ENCODE peak calls at places on chromosomes 2 and 18, in four cellular contexts. W is hepatocyte, Y is MM.1S, J is GM23248. K is an unnamed sample.

GRCh38 chr2:230674930-230675672 is 37.5 kb upstream of the CAB39 start:
- DNase-seq in J (no peak), W (no peak), Y (no peak), K (no peak)

GRCh38 chr2:148552675-148553331 is 91.7 kb upstream of the EPC2 start:
- DNase-seq in W (no peak), Y (peak), J (no peak), K (peak)

GRCh38 chr2:96538487-96539214 is 2.1 kb downstream of the ARID5A start:
- DNase-seq in Y (peak), W (peak), J (peak), K (no peak)

GRCh38 chr2:206488623-206489022 is 45.3 kb downstream of the ADAM23 start:
- DNase-seq in Y (no peak), W (no peak), J (no peak), K (no peak)

GRCh38 chr2:80517301-80517700 is 212.7 kb upstream of the LRRTM1 start:
- DNase-seq in W (no peak), Y (no peak), J (no peak), K (no peak)

GRCh38 chr18:75125359-75126331 is 83.3 kb downstream of the PTGR3 start:
- DNase-seq in Y (no peak), W (no peak), J (no peak), K (no peak)

GRCh38 chr2:46072146-46072820 is 224.9 kb upstream of the EPAS1 start:
- DNase-seq in Y (no peak), J (no peak), W (no peak), K (no peak)

GRCh38 chr2:170553748-170554147 is 161.4 kb upstream of the SP5 start:
- DNase-seq in J (no peak), Y (no peak), W (no peak), K (no peak)

GRCh38 chr2:240407090-240407489 is 28.4 kb upstream of the GPC1 start:
- DNase-seq in Y (no peak), W (no peak), J (no peak), K (no peak)

GRCh38 chr2:45267062-45267702 is 257.9 kb upstream of the SIX2 start:
- DNase-seq in W (peak), J (no peak), Y (no peak), K (no peak)

GRCh38 chr2:9752441-9753275 is 90.6 kb upstream of the TAF1B start:
- DNase-seq in J (peak), Y (no peak), W (no peak), K (no peak)

GRCh38 chr2:240820607-240821428 is 799 bp upstream of the KIF1A start:
- DNase-seq in Y (no peak), W (peak), J (no peak), K (no peak)

GRCh38 chr18:50709215-50709614 is 110.6 kb downstream of the MRO start:
- DNase-seq in W (no peak), Y (no peak), J (no peak), K (no peak)

GRCh38 chr18:26574958-26575864 is 26.9 kb upstream of the KCTD1 start:
- DNase-seq in J (peak), Y (peak), W (peak), K (no peak)

GRCh38 chr18:70931942-70932814 is 643.3 kb downstream of the SOCS6 start:
- DNase-seq in Y (peak), W (peak), J (peak), K (peak)

GRCh38 chr2:69202323-69202722 is 184.7 kb downstream of the GFPT1 start:
- DNase-seq in J (no peak), W (no peak), Y (no peak), K (no peak)

GRCh38 chr2:171703574-171704347 is 16.5 kb downstream of the DYNC1I2 start:
- DNase-seq in W (peak), J (peak), Y (peak), K (peak)

GRCh38 chr18:3015203-3015590 is 2.3 kb upstream of the LPIN2 start:
- DNase-seq in W (peak), Y (no peak), J (peak), K (no peak)

GRCh38 chr18:31577195-31577594 is 14.5 kb upstream of the TTR start:
- DNase-seq in J (no peak), W (no peak), Y (no peak), K (peak)

GRCh38 chr2:54438271-54438670 is 17.9 kb upstream of the SPTBN1 start:
- DNase-seq in Y (no peak), W (no peak), J (peak), K (no peak)

GRCh38 chr2:47904903-47905453 is 1.3 kb downstream of the FBXO11 start:
- DNase-seq in Y (peak), J (no peak), W (no peak), K (peak)

GRCh38 chr2:138245309-138245708 is 256.3 kb upstream of the SPOPL start:
- DNase-seq in J (peak), W (no peak), Y (no peak), K (no peak)

GRCh38 chr2:159559034-159559433 is 57.3 kb downstream of the BAZ2B start:
- DNase-seq in Y (no peak), J (no peak), W (no peak), K (no peak)

GRCh38 chr2:129812071-129812470 is 167.4 kb upstream of the RAB6C start:
- DNase-seq in Y (no peak), W (peak), J (no peak), K (peak)

GRCh38 chr18:69388222-69388621 is 12.5 kb upstream of the DOK6 start:
- DNase-seq in Y (no peak), W (no peak), J (no peak), K (no peak)

GRCh38 chr18:55856191-55856590 is 268.2 kb upstream of the TCF4 start:
- DNase-seq in J (peak), Y (no peak), W (peak), K (no peak)

GRCh38 chr2:27891063-27891819 is 712 bp downstream of the BABAM2 start:
- DNase-seq in J (peak), W (peak), Y (peak), K (peak)

GRCh38 chr2:73494031-73494430 is 108.4 kb downstream of the ALMS1 start:
- DNase-seq in Y (no peak), W (no peak), J (peak), K (no peak)

GRCh38 chr18:10140461-10140911 is 226.7 kb downstream of the VAPA start:
- DNase-seq in W (peak), Y (peak), J (peak), K (no peak)

GRCh38 chr18:79847606-79848293 is 50.0 kb downstream of the KCNG2 start:
- DNase-seq in J (no peak), Y (no peak), W (no peak), K (no peak)

GRCh38 chr18:35451032-35451431 is 46.7 kb downstream of the INO80C start:
- DNase-seq in W (no peak), J (no peak), Y (no peak), K (no peak)

GRCh38 chr2:201984800-201985525 is 48.7 kb upstream of the FZD7 start:
- DNase-seq in Y (no peak), J (no peak), W (no peak), K (peak)

GRCh38 chr2:63283273-63283672 is 232.6 kb downstream of the OTX1 start:
- DNase-seq in J (no peak), W (no peak), Y (no peak), K (no peak)

GRCh38 chr2:204365778-204366177 is 179.5 kb upstream of the PARD3B start:
- DNase-seq in W (no peak), J (no peak), Y (no peak), K (no peak)

GRCh38 chr2:16624419-16624745 is 41.3 kb downstream of the CYRIA start:
- DNase-seq in Y (no peak), J (no peak), W (no peak), K (no peak)

GRCh38 chr2:16621348-16621747 is 44.3 kb downstream of the CYRIA start:
- DNase-seq in W (no peak), Y (no peak), J (peak), K (no peak)

GRCh38 chr2:16623564-16624418 is 41.8 kb downstream of the CYRIA start:
- DNase-seq in W (no peak), J (no peak), Y (no peak), K (no peak)

GRCh38 chr2:16622399-16622968 is 43.1 kb downstream of the CYRIA start:
- DNase-seq in J (no peak), W (no peak), Y (no peak), K (no peak)

DNA sequence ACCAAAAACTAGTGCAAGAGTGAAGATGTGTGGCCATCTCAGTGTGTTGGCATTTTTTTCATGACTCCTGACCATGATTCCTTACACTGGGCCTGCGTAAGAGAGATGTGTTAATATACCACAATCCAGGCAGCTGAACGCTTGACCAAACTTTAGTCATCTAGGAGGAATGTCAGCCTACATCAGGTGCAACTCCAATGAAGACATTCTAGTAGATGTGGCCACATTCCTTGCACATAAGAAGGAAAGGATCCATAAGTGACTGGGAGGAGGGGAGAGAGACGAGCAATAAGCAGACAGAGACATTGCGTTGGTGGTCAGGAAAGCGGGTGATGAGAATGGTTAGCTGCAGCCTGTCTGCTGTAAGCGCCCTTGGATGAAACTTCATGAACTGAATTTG is 42.6 kb downstream of the CYRIA start:
- DNase-seq in J (peak), Y (no peak), W (no peak), K (no peak)
- H3K4me2 ChIP-seq in J (no peak), Y (no peak), W (no peak), K (no peak)

GRCh38 chr2:153057743-153058142 is 339.3 kb downstream of the ARL6IP6 start:
- DNase-seq in Y (no peak), W (no peak), J (no peak), K (no peak)
- H3K27ac ChIP-seq in Y (peak), W (no peak), J (no peak), K (no peak)

DNA sequence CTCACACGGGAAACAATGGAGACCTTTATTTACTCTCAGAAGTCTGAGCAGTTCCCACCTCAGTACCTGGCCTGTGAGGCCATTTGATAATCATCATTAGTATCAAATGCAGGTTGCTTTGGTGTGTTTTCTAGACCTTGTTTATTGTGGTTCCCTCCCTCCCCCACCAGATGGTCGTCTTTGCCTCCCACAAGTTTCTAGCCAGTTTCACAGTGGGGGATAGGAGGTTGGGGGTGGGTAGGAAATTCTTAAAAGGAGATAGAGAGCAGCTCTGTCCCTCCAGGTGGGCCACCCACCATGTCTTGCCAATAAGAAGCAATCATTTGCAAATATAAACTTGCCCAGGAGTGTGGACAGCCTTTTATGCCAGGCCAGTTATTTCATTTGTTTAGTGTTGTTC is 31.3 kb downstream of the SETBP1 start:
- DNase-seq in Y (peak), J (no peak), W (no peak), K (no peak)
- H3K4me2 ChIP-seq in Y (peak), J (no peak), W (no peak), K (no peak)

GRCh38 chr2:85446296-85447221 is 28.0 kb downstream of the SH2D6 start:
- DNase-seq in Y (no peak), W (no peak), J (no peak), K (no peak)
- H3K27ac ChIP-seq in Y (no peak), W (peak), J (peak), K (no peak)

GRCh38 chr2:234764378-234764777 is 187.4 kb upstream of the SH3BP4 start:
- DNase-seq in Y (no peak), J (no peak), W (no peak), K (no peak)

GRCh38 chr2:234763051-234763909 is 188.5 kb upstream of the SH3BP4 start:
- DNase-seq in W (no peak), Y (no peak), J (peak), K (no peak)

GRCh38 chr2:234765315-234765714 is 186.5 kb upstream of the SH3BP4 start:
- DNase-seq in W (no peak), Y (no peak), J (no peak), K (no peak)

GRCh38 chr2:234761910-234762309 is 189.9 kb upstream of the SH3BP4 start:
- DNase-seq in Y (no peak), W (no peak), J (no peak), K (no peak)
- H3K4me2 ChIP-seq in Y (no peak), W (no peak), J (no peak), K (no peak)

DNA sequence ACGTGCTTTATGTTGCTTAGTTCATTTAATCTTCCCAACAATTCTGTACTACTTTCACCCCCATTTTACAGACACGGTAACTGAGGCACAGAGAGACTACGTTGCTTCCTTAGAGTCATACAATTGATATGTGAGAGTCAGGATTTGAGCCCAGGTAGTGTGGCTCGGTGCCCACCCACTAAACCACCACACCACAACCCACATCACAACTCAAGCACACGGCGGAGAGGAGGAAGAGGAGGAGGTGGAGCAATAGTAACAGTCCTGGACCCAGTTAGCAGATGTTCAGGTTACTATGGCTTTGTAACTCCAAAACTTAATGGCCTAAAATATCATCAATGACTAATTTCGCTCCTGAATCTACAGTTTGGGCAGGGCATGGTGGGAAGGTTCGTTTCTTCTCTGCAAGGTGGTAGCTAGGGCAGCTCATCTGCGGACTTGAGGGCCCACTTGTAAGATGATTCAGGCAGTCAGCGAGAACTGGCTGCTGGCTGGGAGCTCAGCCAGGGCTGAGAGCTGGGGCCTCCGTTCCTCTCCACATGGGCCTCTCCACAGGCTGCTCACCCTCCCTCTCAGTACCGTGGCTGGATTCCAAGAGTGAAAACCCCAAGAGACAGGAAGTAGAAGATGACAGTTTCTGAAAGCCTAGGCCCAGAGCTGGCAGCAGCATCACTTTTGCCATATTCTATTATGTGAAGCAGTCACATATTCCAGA is 167.1 kb downstream of the ZFP36L2 start:
- DNase-seq in W (peak), Y (no peak), J (peak), K (no peak)
- H3K27ac ChIP-seq in W (peak), Y (no peak), J (peak), K (no peak)

GRCh38 chr18:46332956-46333355 is 228.8 kb downstream of the HAUS1 start:
- DNase-seq in Y (no peak), W (no peak), J (no peak), K (no peak)
- H3K4me2 ChIP-seq in Y (peak), W (peak), J (no peak), K (no peak)

GRCh38 chr2:2046497-2046896 is 284.6 kb downstream of the MYT1L start:
- DNase-seq in W (no peak), Y (peak), J (no peak), K (no peak)
- H3K27ac ChIP-seq in W (no peak), Y (no peak), J (no peak), K (no peak)

DNA sequence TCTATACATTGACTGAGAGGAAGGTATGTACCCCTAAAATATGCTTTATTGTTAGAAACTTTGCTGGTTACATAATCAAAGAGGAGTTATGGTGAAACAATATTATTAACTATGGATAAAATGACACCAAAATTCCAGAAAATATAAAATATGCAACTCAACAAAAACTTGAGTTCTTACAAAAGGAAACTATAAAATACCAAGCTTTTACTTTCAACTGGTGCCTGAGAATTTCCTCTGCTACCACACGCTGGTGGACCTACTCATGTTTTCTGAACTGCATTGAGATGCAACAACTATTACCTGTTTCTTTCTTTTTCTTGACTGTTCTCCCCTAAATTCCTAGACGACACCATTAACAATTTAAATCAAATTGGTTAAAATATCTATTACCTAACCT is 8.2 kb upstream of the NFE2L2 start:
- DNase-seq in Y (peak), W (no peak), J (no peak), K (no peak)
- H3K4me2 ChIP-seq in Y (peak), W (peak), J (peak), K (no peak)